ENCODE peak calls at places on chromosomes 2 and 18, in seven cellular contexts. One of them, this sample, is unnamed.

GRCh38 chr2:191386938-191387536 is 141.8 kb downstream of the MYO1B start:
- DNase-seq in hepatocyte: no peak
- DNase-seq in GM23338: no peak
- DNase-seq in IMR-90: peak; percentile 89
- DNase-seq in fibroblast of lung: peak; percentile 93
- DNase-seq in DND-41: no peak
- DNase-seq in neural progenitor cell: no peak
- DNase-seq in this sample: peak; percentile 53

GRCh38 chr2:64624862-64625261 is 28.9 kb downstream of the SERTAD2 start:
- DNase-seq in GM23338: no peak
- DNase-seq in IMR-90: no peak
- DNase-seq in hepatocyte: no peak
- DNase-seq in DND-41: no peak
- DNase-seq in neural progenitor cell: no peak
- DNase-seq in fibroblast of lung: no peak
- DNase-seq in this sample: no peak

GRCh38 chr2:142316049-142316448 is 185.2 kb upstream of the LRP1B start:
- DNase-seq in hepatocyte: no peak
- DNase-seq in DND-41: no peak
- DNase-seq in IMR-90: no peak
- DNase-seq in GM23338: no peak
- DNase-seq in neural progenitor cell: no peak
- DNase-seq in fibroblast of lung: no peak
- DNase-seq in this sample: no peak

GRCh38 chr18:22985250-22985649 is 52.1 kb downstream of the RBBP8 start:
- DNase-seq in GM23338: no peak
- DNase-seq in DND-41: no peak
- DNase-seq in fibroblast of lung: no peak
- DNase-seq in hepatocyte: no peak
- DNase-seq in IMR-90: peak; percentile 23
- DNase-seq in neural progenitor cell: no peak
- DNase-seq in this sample: no peak

GRCh38 chr18:77049938-77050337 is 82.6 kb downstream of the MBP start:
- DNase-seq in fibroblast of lung: no peak
- DNase-seq in neural progenitor cell: no peak
- DNase-seq in DND-41: no peak
- DNase-seq in GM23338: no peak
- DNase-seq in hepatocyte: no peak
- DNase-seq in IMR-90: no peak
- DNase-seq in this sample: no peak

GRCh38 chr2:238644095-238645081 is 203.5 kb upstream of the TWIST2 start:
- DNase-seq in DND-41: no peak
- DNase-seq in neural progenitor cell: no peak
- DNase-seq in hepatocyte: peak; percentile 49
- DNase-seq in fibroblast of lung: peak; percentile 81
- DNase-seq in IMR-90: peak; percentile 86
- DNase-seq in GM23338: no peak
- DNase-seq in this sample: peak; percentile 61

GRCh38 chr2:54559593-54560145 is 103.5 kb downstream of the SPTBN1 start:
- DNase-seq in DND-41: peak; percentile 51
- DNase-seq in IMR-90: peak; percentile 87
- DNase-seq in hepatocyte: peak; percentile 53
- DNase-seq in GM23338: peak; percentile 38
- DNase-seq in neural progenitor cell: peak; percentile 36
- DNase-seq in fibroblast of lung: peak; percentile 80
- DNase-seq in this sample: peak; percentile 91

GRCh38 chr2:224412064-224412921 is 10.4 kb upstream of the FAM124B start:
- DNase-seq in neural progenitor cell: no peak
- DNase-seq in fibroblast of lung: peak; percentile 77
- DNase-seq in DND-41: no peak
- DNase-seq in IMR-90: peak; percentile 25
- DNase-seq in hepatocyte: peak; percentile 17
- DNase-seq in GM23338: no peak
- DNase-seq in this sample: no peak

DNA sequence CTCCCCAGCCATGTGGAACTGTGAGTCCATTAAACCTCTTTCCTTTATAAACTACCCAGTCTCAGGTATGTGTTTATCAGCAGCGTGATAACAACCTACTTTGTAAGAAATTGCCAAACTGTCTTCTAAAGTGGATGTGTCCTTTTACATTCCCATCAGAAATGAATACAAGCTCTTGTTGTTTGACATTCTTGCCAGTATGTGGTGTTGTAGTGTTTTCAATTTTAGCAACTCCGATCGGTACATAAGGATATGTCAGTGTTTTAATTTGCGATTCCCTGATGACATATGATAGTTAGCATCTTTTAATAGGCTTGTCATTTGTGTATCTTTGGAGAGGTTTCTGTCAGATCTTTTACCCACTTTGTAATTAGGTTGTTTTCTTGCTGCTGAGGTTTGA is 1156.3 kb upstream of the CRIM1 start:
- DNase-seq in GM23338: peak; percentile 42
- DNase-seq in fibroblast of lung: no peak
- DNase-seq in DND-41: no peak
- DNase-seq in neural progenitor cell: no peak
- DNase-seq in IMR-90: no peak
- DNase-seq in hepatocyte: no peak
- DNase-seq in this sample: no peak
- TF ChIP-seq CTCF in GM23338: peak; percentile 54
- TF ChIP-seq CTCF in fibroblast of lung: no peak
- TF ChIP-seq CTCF in DND-41: no peak
- TF ChIP-seq CTCF in neural progenitor cell: peak; percentile 36
- TF ChIP-seq CTCF in IMR-90: no peak
- TF ChIP-seq CTCF in hepatocyte: no peak
- TF ChIP-seq CTCF in this sample: no peak

GRCh38 chr2:232502901-232503791 is 15.5 kb upstream of the ECEL1 start:
- DNase-seq in neural progenitor cell: peak; percentile 84
- DNase-seq in IMR-90: peak; percentile 45
- DNase-seq in GM23338: peak; percentile 65
- DNase-seq in hepatocyte: peak; percentile 79
- DNase-seq in fibroblast of lung: peak; percentile 38
- DNase-seq in DND-41: no peak
- DNase-seq in this sample: no peak
- H3K4me3 ChIP-seq in neural progenitor cell: peak overlapping the region; percentile 49
- H3K4me3 ChIP-seq in IMR-90: no peak overlapping the region
- H3K4me3 ChIP-seq in GM23338: peak overlapping the region; percentile 72
- H3K4me3 ChIP-seq in hepatocyte: peak overlapping the region; percentile 42
- H3K4me3 ChIP-seq in fibroblast of lung: peak overlapping the region; percentile 25
- H3K4me3 ChIP-seq in DND-41: no peak overlapping the region
- H3K4me3 ChIP-seq in this sample: no peak overlapping the region

GRCh38 chr2:174062934-174063333 is 97.8 kb upstream of the SP3 start:
- DNase-seq in fibroblast of lung: no peak
- DNase-seq in hepatocyte: no peak
- DNase-seq in DND-41: no peak
- DNase-seq in IMR-90: no peak
- DNase-seq in GM23338: no peak
- DNase-seq in neural progenitor cell: peak; percentile 80
- DNase-seq in this sample: no peak
- H2AFZ ChIP-seq in fibroblast of lung: no peak overlapping the region
- H2AFZ ChIP-seq in hepatocyte: peak overlapping the region; percentile 60
- H2AFZ ChIP-seq in DND-41: no peak overlapping the region
- H2AFZ ChIP-seq in IMR-90: no peak overlapping the region
- H2AFZ ChIP-seq in GM23338: peak overlapping the region; percentile 39
- H2AFZ ChIP-seq in neural progenitor cell: no peak overlapping the region
- H2AFZ ChIP-seq in this sample: no peak overlapping the region

DNA sequence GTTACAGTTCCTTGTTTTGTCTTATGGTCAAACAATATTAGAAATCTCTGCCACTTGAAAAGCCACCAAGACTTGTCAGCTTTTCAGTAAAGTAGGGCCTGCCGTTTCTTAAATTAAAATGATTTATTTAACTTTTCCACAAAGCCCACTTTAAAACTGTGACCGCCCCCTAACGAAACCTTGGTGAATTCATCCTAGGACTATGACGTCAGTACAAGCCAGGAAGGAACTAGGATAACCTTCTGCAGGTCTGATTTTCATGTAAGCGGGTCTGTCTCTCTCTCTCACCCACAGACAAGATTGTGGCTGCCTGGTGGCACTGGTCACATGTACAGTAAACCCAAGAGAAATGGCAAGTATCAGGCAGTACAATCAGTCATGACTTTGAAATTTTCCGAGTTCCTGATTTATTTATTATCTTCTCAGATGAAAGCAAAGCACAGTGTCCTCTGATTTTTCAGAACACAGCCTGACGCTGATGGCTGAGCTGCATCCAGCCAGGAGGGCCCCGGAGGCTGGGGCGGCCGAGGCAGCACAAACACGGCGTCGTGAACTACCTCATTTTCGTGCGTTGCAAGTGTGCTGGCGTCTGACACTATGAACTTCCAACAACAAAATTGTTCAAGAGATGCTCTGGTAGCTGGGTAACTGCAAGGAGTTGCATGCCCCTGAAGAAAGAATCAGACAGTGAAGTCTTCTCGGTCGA is 18.9 kb downstream of the SALL3 start:
- DNase-seq in DND-41: no peak
- DNase-seq in IMR-90: no peak
- DNase-seq in hepatocyte: no peak
- DNase-seq in fibroblast of lung: peak; percentile 53
- DNase-seq in neural progenitor cell: no peak
- DNase-seq in GM23338: peak; percentile 63
- DNase-seq in this sample: no peak
- TF ChIP-seq CTCF in DND-41: no peak
- TF ChIP-seq CTCF in IMR-90: no peak
- TF ChIP-seq CTCF in hepatocyte: no peak
- TF ChIP-seq CTCF in fibroblast of lung: no peak
- TF ChIP-seq CTCF in neural progenitor cell: no peak
- TF ChIP-seq CTCF in GM23338: peak; percentile 51
- TF ChIP-seq CTCF in this sample: no peak

GRCh38 chr2:241950413-241950863 is 80.9 kb downstream of the RTP5 start:
- DNase-seq in DND-41: no peak
- DNase-seq in hepatocyte: no peak
- DNase-seq in IMR-90: no peak
- DNase-seq in GM23338: no peak
- DNase-seq in fibroblast of lung: no peak
- DNase-seq in neural progenitor cell: no peak
- DNase-seq in this sample: no peak

GRCh38 chr2:241951920-241952319 is 82.4 kb downstream of the RTP5 start:
- DNase-seq in neural progenitor cell: no peak
- DNase-seq in fibroblast of lung: no peak
- DNase-seq in hepatocyte: no peak
- DNase-seq in DND-41: no peak
- DNase-seq in GM23338: no peak
- DNase-seq in IMR-90: no peak
- DNase-seq in this sample: no peak

GRCh38 chr2:241948901-241949735 is 79.6 kb downstream of the RTP5 start:
- DNase-seq in hepatocyte: no peak
- DNase-seq in DND-41: no peak
- DNase-seq in fibroblast of lung: no peak
- DNase-seq in GM23338: no peak
- DNase-seq in neural progenitor cell: no peak
- DNase-seq in IMR-90: no peak
- DNase-seq in this sample: no peak

GRCh38 chr2:241949736-241950412 is 80.3 kb downstream of the RTP5 start:
- DNase-seq in GM23338: no peak
- DNase-seq in neural progenitor cell: no peak
- DNase-seq in IMR-90: no peak
- DNase-seq in hepatocyte: no peak
- DNase-seq in DND-41: no peak
- DNase-seq in fibroblast of lung: no peak
- DNase-seq in this sample: no peak

DNA sequence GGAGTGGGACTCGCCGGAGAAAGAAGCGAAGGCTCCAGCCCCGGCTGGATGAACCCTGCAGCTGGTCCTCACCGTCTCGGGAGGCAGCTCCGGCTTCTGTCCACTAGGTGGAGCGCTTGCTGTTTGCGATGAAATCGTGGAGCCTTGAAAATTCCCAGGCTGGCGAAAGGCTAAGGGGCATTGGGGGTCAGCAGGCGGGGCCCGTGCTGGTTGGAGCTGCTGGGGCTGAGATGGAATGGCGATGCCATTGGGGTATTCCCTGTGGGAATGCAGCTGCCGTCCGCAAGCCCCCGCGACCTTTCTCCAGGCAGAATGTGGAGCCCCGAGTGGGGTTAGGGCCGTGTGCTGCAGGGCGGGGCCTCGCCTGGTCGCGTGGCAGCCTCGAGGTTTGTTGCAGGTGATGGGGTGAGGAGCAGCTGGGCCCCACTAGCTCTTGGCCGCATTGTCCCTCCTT is 81.4 kb downstream of the RTP5 start:
- DNase-seq in DND-41: peak; percentile 69
- DNase-seq in IMR-90: peak; percentile 49
- DNase-seq in GM23338: peak; percentile 97
- DNase-seq in hepatocyte: peak; percentile 89
- DNase-seq in fibroblast of lung: peak; percentile 40
- DNase-seq in neural progenitor cell: peak; percentile 94
- DNase-seq in this sample: peak; percentile 49
- H3K4me3 ChIP-seq in DND-41: no peak overlapping the region
- H3K4me3 ChIP-seq in IMR-90: no peak overlapping the region
- H3K4me3 ChIP-seq in GM23338: no peak overlapping the region
- H3K4me3 ChIP-seq in hepatocyte: no peak overlapping the region
- H3K4me3 ChIP-seq in fibroblast of lung: no peak overlapping the region
- H3K4me3 ChIP-seq in neural progenitor cell: no peak overlapping the region
- H3K4me3 ChIP-seq in this sample: no peak overlapping the region

This sample was measured in endothelial cell of umbilical vein.